ENCODE peak calls at places on chromosomes 11 and 22, in four cellular contexts. N is cardiac fibroblast, C is AG04450, F is pancreas. R is an unnamed sample.

GRCh38 chr11:79439893-79440450 is 858 bp downstream of the TENM4 start:
- DNase-seq in F (peak), N (no peak), C (no peak), R (no peak)

GRCh38 chr11:123409456-123409801 is 20.6 kb upstream of the GRAMD1B start:
- DNase-seq in C (no peak), N (no peak), F (no peak), R (no peak)

GRCh38 chr22:26553056-26553752 is 36.7 kb downstream of the TPST2 start:
- DNase-seq in F (no peak), N (peak), C (peak), R (peak)

GRCh38 chr22:17230239-17230638 is 11.0 kb upstream of the ADA2 start:
- DNase-seq in F (no peak), C (no peak), N (no peak), R (no peak)

GRCh38 chr11:33912405-33913361 is 20.8 kb upstream of the LMO2 start:
- DNase-seq in C (peak), N (peak), F (no peak), R (peak)

GRCh38 chr11:108654994-108655631 is 9.8 kb upstream of the DDX10 start:
- DNase-seq in N (peak), F (no peak), C (no peak), R (peak)

GRCh38 chr11:118715837-118716260 is 36.4 kb upstream of the TREH start:
- DNase-seq in F (no peak), N (no peak), C (no peak), R (no peak)

GRCh38 chr11:73647459-73648100 is 1.2 kb downstream of the PLEKHB1 start:
- DNase-seq in C (peak), N (peak), F (peak), R (peak)

GRCh38 chr11:119709171-119709570 is 19.8 kb downstream of the NECTIN1 start:
- DNase-seq in C (no peak), F (no peak), N (no peak), R (no peak)

GRCh38 chr22:31556627-31557203 is 60.4 kb downstream of the SFI1 start:
- DNase-seq in F (no peak), N (peak), C (peak), R (peak)

GRCh38 chr22:48368975-48369525 is 1458.6 kb downstream of the BRD1 start:
- DNase-seq in N (no peak), C (no peak), F (no peak), R (no peak)

GRCh38 chr22:30132290-30132996 is 52.2 kb downstream of the HORMAD2 start:
- DNase-seq in N (peak), F (no peak), C (no peak), R (no peak)

GRCh38 chr22:40044870-40045834 is 50.4 kb downstream of the FAM83F start:
- DNase-seq in C (no peak), F (peak), N (peak), R (peak)

GRCh38 chr22:43867839-43868652 is 5.7 kb upstream of the SULT4A1 start:
- DNase-seq in N (peak), C (peak), F (no peak), R (peak)

GRCh38 chr22:31244044-31244942 is 32.2 kb downstream of the LIMK2 start:
- DNase-seq in N (peak), C (peak), F (no peak), R (peak)

R was measured in brain microvascular endothelial cell.